ENCODE peak calls at places on chromosomes 2 and 18, in ten cellular contexts. N is MCF 10A; S is dorsolateral prefrontal cortex; G is stimulated activated CD4-positive, alpha-beta T cell treated with anti-CD3 and anti-CD28 coated beads, Interleukin-2, amount 100 ng/mL, for 48 hours; L is NCI-H460; X is frontal cortex; Z is endothelial cell of umbilical vein; K is A172; W is retinal pigment epithelial cell; Y is nephron progenitor cell. U is an unnamed sample.

GRCh38 chr18:50144535-50144934 is 50.4 kb downstream of the MYO5B start:
- DNase-seq in N (no peak), S (no peak), G (no peak), L (no peak), X (no peak), Z (no peak), K (no peak), W (no peak), Y (no peak), U (no peak)

GRCh38 chr2:241848761-241849615 is 9.7 kb downstream of the PDCD1 start:
- DNase-seq in N (no peak), S (no peak), G (no peak), L (no peak), X (no peak), Z (no peak), K (no peak), W (no peak), Y (no peak), U (no peak)

GRCh38 chr2:26591619-26592505 is 49.3 kb downstream of the CIB4 start:
- DNase-seq in N (no peak), S (peak), G (no peak), L (no peak), X (no peak), Z (no peak), K (no peak), W (no peak), Y (no peak), U (no peak)

GRCh38 chr2:154706660-154707059 is 8.2 kb downstream of the KCNJ3 start:
- DNase-seq in N (no peak), S (no peak), G (no peak), L (no peak), X (no peak), Z (no peak), K (no peak), W (no peak), Y (no peak), U (no peak)

GRCh38 chr18:64380117-64380516 is 231.2 kb upstream of the LINC00305 start:
- DNase-seq in N (no peak), S (no peak), G (no peak), L (no peak), X (no peak), Z (no peak), K (no peak), W (no peak), Y (no peak), U (no peak)

GRCh38 chr2:168910330-168910729 is 9.2 kb downstream of the G6PC2 start:
- DNase-seq in N (no peak), S (no peak), G (no peak), L (no peak), X (no peak), Z (no peak), K (no peak), W (no peak), Y (no peak), U (no peak)

GRCh38 chr18:22741318-22741717 is 191.8 kb upstream of the RBBP8 start:
- DNase-seq in N (no peak), S (no peak), G (no peak), L (no peak), X (no peak), Z (no peak), K (no peak), W (no peak), Y (no peak), U (no peak)

GRCh38 chr2:25851740-25852503 is 26.4 kb downstream of the ASXL2 start:
- DNase-seq in N (peak), S (no peak), G (peak), L (peak), X (peak), Z (peak), K (peak), W (peak), Y (no peak), U (peak)

GRCh38 chr2:44793322-44793870 is 148.1 kb upstream of the SIX3 start:
- DNase-seq in N (peak), S (no peak), G (no peak), L (peak), X (no peak), Z (peak), K (peak), W (no peak), Y (peak), U (no peak)

GRCh38 chr2:138503087-138503442 is 1.5 kb downstream of the SPOPL start:
- DNase-seq in N (peak), S (no peak), G (no peak), L (no peak), X (no peak), Z (peak), K (peak), W (no peak), Y (no peak), U (peak)

GRCh38 chr2:127953849-127954248 is 68.1 kb upstream of the AMMECR1L start:
- DNase-seq in N (no peak), S (no peak), G (no peak), L (peak), X (no peak), Z (no peak), K (no peak), W (no peak), Y (no peak), U (no peak)

GRCh38 chr18:54983041-54983686 is 23.9 kb upstream of the CCDC68 start:
- DNase-seq in N (peak), S (no peak), G (no peak), L (peak), X (no peak), Z (peak), K (peak), W (peak), Y (no peak), U (peak)

GRCh38 chr2:113089907-113090306 is 22.1 kb downstream of the IL1F10 start:
- DNase-seq in N (no peak), S (no peak), G (no peak), L (no peak), X (no peak), Z (no peak), K (no peak), W (no peak), Y (no peak), U (no peak)

GRCh38 chr18:63879684-63880083 is 7.8 kb upstream of the SERPINB2 start:
- DNase-seq in N (no peak), S (no peak), G (no peak), L (peak), X (no peak), Z (peak), K (peak), W (no peak), Y (no peak), U (no peak)

GRCh38 chr2:84493494-84493893 is 22.8 kb upstream of the DNAH6 start:
- DNase-seq in N (peak), S (no peak), G (no peak), L (no peak), X (no peak), Z (peak), K (peak), W (peak), Y (no peak), U (peak)

GRCh38 chr2:85678794-85679672 is 11.0 kb upstream of the SFTPB start:
- DNase-seq in N (peak), S (peak), G (peak), L (peak), X (peak), Z (peak), K (peak), W (peak), Y (peak), U (peak)

GRCh38 chr2:29273704-29274611 is 158.7 kb downstream of the CLIP4 start:
- DNase-seq in N (peak), S (no peak), G (no peak), L (no peak), X (no peak), Z (peak), K (no peak), W (no peak), Y (no peak), U (no peak)

GRCh38 chr2:129888896-129889295 is 90.6 kb upstream of the RAB6C start:
- DNase-seq in N (no peak), S (no peak), G (no peak), L (no peak), X (no peak), Z (no peak), K (no peak), W (no peak), Y (no peak), U (no peak)

GRCh38 chr2:55620123-55620779 is 2.8 kb upstream of the PPP4R3B start:
- DNase-seq in N (peak), S (no peak), G (peak), L (no peak), X (no peak), Z (no peak), K (no peak), W (no peak), Y (no peak), U (no peak)

GRCh38 chr2:221203846-221204245 is 368.3 kb downstream of the EPHA4 start:
- DNase-seq in N (peak), S (no peak), G (no peak), L (no peak), X (no peak), Z (no peak), K (no peak), W (no peak), Y (no peak), U (no peak)

GRCh38 chr2:233857511-233858118 is 3.3 kb upstream of the HJURP start:
- DNase-seq in N (peak), S (no peak), G (peak), L (peak), X (no peak), Z (peak), K (peak), W (no peak), Y (peak), U (peak)

GRCh38 chr2:70830333-70830732 is 5.3 kb downstream of the CD207 start:
- DNase-seq in N (no peak), S (no peak), G (no peak), L (no peak), X (no peak), Z (peak), K (no peak), W (no peak), Y (no peak), U (peak)

GRCh38 chr2:144967971-144968370 is 448.1 kb upstream of the ZEB2 start:
- DNase-seq in N (no peak), S (no peak), G (no peak), L (no peak), X (no peak), Z (no peak), K (no peak), W (no peak), Y (no peak), U (no peak)

GRCh38 chr2:142980246-142981068 is 103.0 kb downstream of the KYNU start:
- DNase-seq in N (peak), S (no peak), G (no peak), L (peak), X (no peak), Z (peak), K (peak), W (peak), Y (no peak), U (peak)

GRCh38 chr2:154226931-154227330 is 355.2 kb downstream of the GALNT13 start:
- DNase-seq in N (no peak), S (no peak), G (no peak), L (no peak), X (no peak), Z (no peak), K (no peak), W (no peak), Y (no peak), U (no peak)